ENCODE peak calls at places on chromosome 9, in ten cellular contexts. Y, C, E, N, M, J, U, P, G and H are unnamed samples.

GRCh38 chr9:137719194-137719593 is 100.4 kb downstream of the EHMT1 start:
- DNase-seq in M (no peak), N (no peak), J (no peak), Y (no peak), G (no peak), E (no peak), U (no peak), P (no peak), C (no peak), H (no peak)

GRCh38 chr9:16626577-16627130 is 243.8 kb downstream of the BNC2 start:
- DNase-seq in C (no peak), P (peak; percentile 84), E (peak; percentile 76), G (peak; percentile 83), M (peak; percentile 33), J (no peak), U (no peak), N (no peak), Y (no peak), H (no peak)

GRCh38 chr9:138023394-138024124 is 146.0 kb downstream of the CACNA1B start:
- DNase-seq in J (no peak), P (no peak), N (no peak), M (no peak), C (no peak), G (no peak), Y (no peak), U (no peak), E (no peak), H (no peak)

GRCh38 chr9:93911871-93912554 is 43.1 kb downstream of the BARX1 start:
- DNase-seq in U (no peak), P (no peak), G (no peak), E (no peak), Y (peak; percentile 27), N (no peak), J (no peak), C (no peak), M (peak; percentile 71), H (no peak)

GRCh38 chr9:93585695-93586094 is 9.3 kb downstream of the PHF2 start:
- DNase-seq in J (no peak), M (no peak), G (no peak), U (no peak), C (no peak), P (no peak), N (no peak), Y (no peak), E (no peak), H (no peak)

GRCh38 chr9:19186240-19186639 is 44.3 kb upstream of the DENND4C start:
- DNase-seq in G (no peak), M (no peak), C (no peak), U (no peak), Y (no peak), P (peak; percentile 34), J (no peak), N (no peak), E (no peak), H (no peak)

GRCh38 chr9:3769646-3770045 is 243.8 kb upstream of the RFX3 start:
- DNase-seq in M (no peak), Y (no peak), P (no peak), E (no peak), C (no peak), N (no peak), U (no peak), J (no peak), G (no peak), H (no peak)

GRCh38 chr9:2336055-2336454 is 285.5 kb upstream of the VLDLR start:
- DNase-seq in M (peak; percentile 12), N (no peak), C (peak; percentile 48), G (peak; percentile 45), Y (no peak), P (peak; percentile 22), E (peak; percentile 21), J (no peak), U (no peak), H (no peak)

GRCh38 chr9:12141422-12141821 is 551.8 kb upstream of the TYRP1 start:
- DNase-seq in J (no peak), P (no peak), Y (no peak), U (no peak), E (no peak), M (no peak), C (no peak), N (no peak), G (no peak), H (no peak)

GRCh38 chr9:133286523-133286922 is 11.5 kb upstream of the ABO start:
- DNase-seq in P (peak; percentile 40), Y (no peak), G (peak; percentile 39), M (no peak), C (no peak), J (no peak), E (no peak), U (no peak), N (no peak), H (no peak)

GRCh38 chr9:114291886-114292590 is 30.9 kb upstream of the ORM1 start:
- DNase-seq in C (peak; percentile 2), E (no peak), J (no peak), G (no peak), N (no peak), M (no peak), Y (no peak), U (no peak), P (no peak), H (no peak)

GRCh38 chr9:90124961-90125360 is 517.7 kb downstream of the DIRAS2 start:
- DNase-seq in E (no peak), Y (no peak), N (no peak), J (no peak), P (peak; percentile 22), M (no peak), C (no peak), U (no peak), G (no peak), H (no peak)

GRCh38 chr9:121566401-121567141 is 66.9 kb upstream of the GGTA1 start:
- DNase-seq in M (no peak), C (no peak), U (no peak), G (peak; percentile 68), J (no peak), Y (no peak), E (peak; percentile 64), P (peak; percentile 60), N (no peak), H (no peak)

GRCh38 chr9:129888085-129888808 is 53.0 kb downstream of the USP20 start:
- DNase-seq in Y (no peak), E (no peak), P (no peak), M (no peak), J (no peak), U (peak; percentile 100), G (no peak), N (no peak), C (no peak), H (peak; percentile 98)
- TF ChIP-seq CTCF in Y (no peak), E (no peak), P (no peak), M (no peak), J (no peak), U (no peak), G (no peak), N (no peak), C (no peak), H (no peak)

DNA sequence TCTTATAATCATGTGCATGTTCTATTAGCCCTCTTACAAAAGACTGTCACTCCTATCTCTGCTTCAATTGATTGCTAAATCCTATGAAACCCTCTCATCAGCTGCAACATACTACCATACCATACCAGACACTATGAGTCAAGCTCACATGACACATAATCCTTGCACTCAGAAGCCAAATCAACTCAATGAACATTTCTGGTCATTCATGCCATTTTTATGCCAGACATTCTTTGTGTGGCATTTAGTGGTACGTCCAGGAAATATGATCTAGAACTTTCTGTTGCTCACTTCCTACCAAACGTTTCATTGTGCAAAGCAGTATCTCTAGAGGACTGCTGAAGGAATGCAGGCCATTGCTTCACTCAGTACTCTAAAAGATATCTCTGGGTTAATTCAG is 159.2 kb upstream of the GNA14 start:
- DNase-seq in P (peak; percentile 99), N (no peak), M (no peak), G (peak; percentile 99), J (no peak), U (no peak), C (no peak), Y (no peak), E (peak; percentile 92), H (no peak)
- TF ChIP-seq CTCF in P (peak; percentile 37), N (no peak), M (no peak), G (no peak), J (no peak), U (no peak), C (no peak), Y (no peak), E (no peak), H (no peak)

GRCh38 chr9:10488937-10489336 is 123.9 kb downstream of the PTPRD start:
- DNase-seq in N (no peak), Y (no peak), M (no peak), P (no peak), C (no peak), G (no peak), U (no peak), J (no peak), E (no peak), H (no peak)
- TF ChIP-seq CTCF in N (no peak), Y (no peak), M (no peak), P (no peak), C (no peak), G (no peak), U (no peak), J (no peak), E (no peak), H (no peak)

GRCh38 chr9:37300620-37301368 is 121.7 kb upstream of the GRHPR start:
- DNase-seq in G (peak; percentile 45), J (no peak), E (no peak), C (no peak), U (no peak), N (no peak), P (peak; percentile 47), M (no peak), Y (no peak), H (no peak)
- TF ChIP-seq CTCF in G (no peak), J (no peak), E (no peak), C (no peak), U (no peak), N (no peak), P (no peak), M (no peak), Y (no peak), H (no peak)

GRCh38 chr9:79237861-79238260 is 333.9 kb upstream of the TLE4 start:
- DNase-seq in Y (no peak), C (no peak), N (no peak), U (no peak), E (no peak), P (no peak), G (no peak), J (no peak), M (no peak), H (no peak)

GRCh38 chr9:79236466-79236865 is 335.3 kb upstream of the TLE4 start:
- DNase-seq in N (no peak), Y (no peak), M (no peak), C (no peak), E (no peak), U (no peak), G (no peak), P (no peak), J (no peak), H (no peak)

GRCh38 chr9:79233542-79233941 is 338.2 kb upstream of the TLE4 start:
- DNase-seq in E (peak; percentile 24), P (peak; percentile 44), G (peak; percentile 76), U (no peak), Y (no peak), C (no peak), N (peak; percentile 22), J (peak; percentile 28), M (no peak), H (peak; percentile 3)
- TF ChIP-seq CTCF in E (peak; percentile 76), P (peak; percentile 40), G (peak; percentile 75), U (peak; percentile 38), Y (no peak), C (no peak), N (peak; percentile 46), J (peak; percentile 55), M (peak; percentile 66), H (peak; percentile 52)